ENCODE peak calls at places on chromosome 22, in six cellular contexts. One of them, this sample, is unnamed.

GRCh38 chr22:47175761-47176359 is 413.4 kb downstream of the TBC1D22A start:
- DNase-seq in stimulated activated CD4-positive, alpha-beta T cell treated with anti-CD3 and anti-CD28 coated beads, TNF-alpha, amount 100 ng/mL, for 1 hour: no peak
- DNase-seq in activated T-helper 9 cell treated with anti-CD3 and anti-CD28 coated beads, Interleukin-2, amount 50 U/mL, for 16 hours: no peak
- DNase-seq in NAMALWA: no peak
- DNase-seq in T follicular helper cell: no peak
- DNase-seq in cardiac muscle cell: no peak
- DNase-seq in this sample: no peak

GRCh38 chr22:30328466-30329049 is 1.8 kb upstream of the TBC1D10A start:
- DNase-seq in cardiac muscle cell: no peak
- DNase-seq in stimulated activated CD4-positive, alpha-beta T cell treated with anti-CD3 and anti-CD28 coated beads, TNF-alpha, amount 100 ng/mL, for 1 hour: no peak
- DNase-seq in activated T-helper 9 cell treated with anti-CD3 and anti-CD28 coated beads, Interleukin-2, amount 50 U/mL, for 16 hours: no peak
- DNase-seq in NAMALWA: no peak
- DNase-seq in T follicular helper cell: no peak
- DNase-seq in this sample: no peak

GRCh38 chr22:17767236-17768065 is 6.8 kb downstream of the BID start:
- DNase-seq in T follicular helper cell: no peak
- DNase-seq in cardiac muscle cell: no peak
- DNase-seq in stimulated activated CD4-positive, alpha-beta T cell treated with anti-CD3 and anti-CD28 coated beads, TNF-alpha, amount 100 ng/mL, for 1 hour: no peak
- DNase-seq in NAMALWA: no peak
- DNase-seq in activated T-helper 9 cell treated with anti-CD3 and anti-CD28 coated beads, Interleukin-2, amount 50 U/mL, for 16 hours: peak; percentile 39
- DNase-seq in this sample: no peak

GRCh38 chr22:25555506-25556060 is 8.9 kb upstream of the GRK3 start:
- DNase-seq in activated T-helper 9 cell treated with anti-CD3 and anti-CD28 coated beads, Interleukin-2, amount 50 U/mL, for 16 hours: no peak
- DNase-seq in stimulated activated CD4-positive, alpha-beta T cell treated with anti-CD3 and anti-CD28 coated beads, TNF-alpha, amount 100 ng/mL, for 1 hour: no peak
- DNase-seq in NAMALWA: no peak
- DNase-seq in cardiac muscle cell: peak; percentile 28
- DNase-seq in T follicular helper cell: no peak
- DNase-seq in this sample: no peak

GRCh38 chr22:31585161-31585859 is 76.7 kb downstream of the PISD start:
- DNase-seq in stimulated activated CD4-positive, alpha-beta T cell treated with anti-CD3 and anti-CD28 coated beads, TNF-alpha, amount 100 ng/mL, for 1 hour: no peak
- DNase-seq in cardiac muscle cell: peak; percentile 72
- DNase-seq in NAMALWA: no peak
- DNase-seq in activated T-helper 9 cell treated with anti-CD3 and anti-CD28 coated beads, Interleukin-2, amount 50 U/mL, for 16 hours: no peak
- DNase-seq in T follicular helper cell: no peak
- DNase-seq in this sample: no peak

GRCh38 chr22:29380032-29380781 is 8.2 kb downstream of the AP1B1 start:
- DNase-seq in activated T-helper 9 cell treated with anti-CD3 and anti-CD28 coated beads, Interleukin-2, amount 50 U/mL, for 16 hours: no peak
- DNase-seq in T follicular helper cell: no peak
- DNase-seq in NAMALWA: no peak
- DNase-seq in cardiac muscle cell: no peak
- DNase-seq in stimulated activated CD4-positive, alpha-beta T cell treated with anti-CD3 and anti-CD28 coated beads, TNF-alpha, amount 100 ng/mL, for 1 hour: no peak
- DNase-seq in this sample: no peak

GRCh38 chr22:38207898-38208432 is 6.2 kb downstream of the MAFF start:
- DNase-seq in NAMALWA: no peak
- DNase-seq in T follicular helper cell: no peak
- DNase-seq in activated T-helper 9 cell treated with anti-CD3 and anti-CD28 coated beads, Interleukin-2, amount 50 U/mL, for 16 hours: no peak
- DNase-seq in stimulated activated CD4-positive, alpha-beta T cell treated with anti-CD3 and anti-CD28 coated beads, TNF-alpha, amount 100 ng/mL, for 1 hour: no peak
- DNase-seq in cardiac muscle cell: no peak
- DNase-seq in this sample: no peak

GRCh38 chr22:45911601-45912271 is 65.2 kb downstream of the WNT7B start:
- DNase-seq in stimulated activated CD4-positive, alpha-beta T cell treated with anti-CD3 and anti-CD28 coated beads, TNF-alpha, amount 100 ng/mL, for 1 hour: no peak
- DNase-seq in T follicular helper cell: no peak
- DNase-seq in NAMALWA: no peak
- DNase-seq in activated T-helper 9 cell treated with anti-CD3 and anti-CD28 coated beads, Interleukin-2, amount 50 U/mL, for 16 hours: no peak
- DNase-seq in cardiac muscle cell: peak; percentile 11
- DNase-seq in this sample: no peak

GRCh38 chr22:46561435-46561905 is 24.1 kb upstream of the CELSR1 start:
- DNase-seq in activated T-helper 9 cell treated with anti-CD3 and anti-CD28 coated beads, Interleukin-2, amount 50 U/mL, for 16 hours: no peak
- DNase-seq in cardiac muscle cell: no peak
- DNase-seq in NAMALWA: peak; percentile 91
- DNase-seq in stimulated activated CD4-positive, alpha-beta T cell treated with anti-CD3 and anti-CD28 coated beads, TNF-alpha, amount 100 ng/mL, for 1 hour: no peak
- DNase-seq in T follicular helper cell: no peak
- DNase-seq in this sample: no peak

GRCh38 chr22:28051091-28051786 is 132.2 kb upstream of the PITPNB start:
- DNase-seq in NAMALWA: no peak
- DNase-seq in activated T-helper 9 cell treated with anti-CD3 and anti-CD28 coated beads, Interleukin-2, amount 50 U/mL, for 16 hours: no peak
- DNase-seq in T follicular helper cell: no peak
- DNase-seq in cardiac muscle cell: no peak
- DNase-seq in stimulated activated CD4-positive, alpha-beta T cell treated with anti-CD3 and anti-CD28 coated beads, TNF-alpha, amount 100 ng/mL, for 1 hour: no peak
- DNase-seq in this sample: no peak

GRCh38 chr22:24969588-24970301 is 17.2 kb downstream of the KIAA1671 start:
- DNase-seq in NAMALWA: no peak
- DNase-seq in stimulated activated CD4-positive, alpha-beta T cell treated with anti-CD3 and anti-CD28 coated beads, TNF-alpha, amount 100 ng/mL, for 1 hour: no peak
- DNase-seq in T follicular helper cell: no peak
- DNase-seq in cardiac muscle cell: peak; percentile 54
- DNase-seq in activated T-helper 9 cell treated with anti-CD3 and anti-CD28 coated beads, Interleukin-2, amount 50 U/mL, for 16 hours: no peak
- DNase-seq in this sample: no peak

GRCh38 chr22:37556750-37557149 is 3.5 kb upstream of the CDC42EP1 start:
- DNase-seq in cardiac muscle cell: no peak
- DNase-seq in T follicular helper cell: no peak
- DNase-seq in activated T-helper 9 cell treated with anti-CD3 and anti-CD28 coated beads, Interleukin-2, amount 50 U/mL, for 16 hours: no peak
- DNase-seq in stimulated activated CD4-positive, alpha-beta T cell treated with anti-CD3 and anti-CD28 coated beads, TNF-alpha, amount 100 ng/mL, for 1 hour: no peak
- DNase-seq in NAMALWA: no peak
- DNase-seq in this sample: no peak

GRCh38 chr22:49880281-49880680 is 26.6 kb downstream of the ZBED4 start:
- DNase-seq in activated T-helper 9 cell treated with anti-CD3 and anti-CD28 coated beads, Interleukin-2, amount 50 U/mL, for 16 hours: no peak
- DNase-seq in stimulated activated CD4-positive, alpha-beta T cell treated with anti-CD3 and anti-CD28 coated beads, TNF-alpha, amount 100 ng/mL, for 1 hour: no peak
- DNase-seq in NAMALWA: no peak
- DNase-seq in cardiac muscle cell: no peak
- DNase-seq in T follicular helper cell: no peak
- DNase-seq in this sample: no peak